ENCODE peak calls at places on chromosomes 12 and 14, in four cellular contexts. T is activated naive CD4-positive, alpha-beta T cell treated with Interleukin-2 at 50 U/mL for 16 hours; R is skeletal muscle cell; P is Right ventricle myocardium superior. U is an unnamed sample.
A peak's percentile ranks its signal among the peaks of the same experiment; 100 is the strongest.

GRCh38 chr12:124565071-124565491 is 2.3 kb downstream of the NCOR2 start:
- DNase-seq in R (no peak), T (peak; percentile 22), P (no peak), U (no peak)

GRCh38 chr12:78185651-78186050 is 355.0 kb downstream of the NAV3 start:
- DNase-seq in T (no peak), P (no peak), R (no peak), U (no peak)

GRCh38 chr12:109650808-109651207 is 62.8 kb upstream of the FAM222A start:
- DNase-seq in R (no peak), T (no peak), P (no peak), U (no peak)

GRCh38 chr12:92553389-92553788 is 149.4 kb upstream of the PLEKHG7 start:
- DNase-seq in R (no peak), T (no peak), P (peak; percentile 77), U (no peak)

GRCh38 chr12:92403210-92404175 is 257.8 kb upstream of the BTG1 start:
- DNase-seq in R (no peak), P (no peak), T (peak; percentile 58), U (peak; percentile 98)

GRCh38 chr12:115011703-115012102 is 327.7 kb upstream of the TBX3 start:
- DNase-seq in T (no peak), R (no peak), P (no peak), U (no peak)

GRCh38 chr14:36757730-36758286 is 96.1 kb downstream of the PAX9 start:
- DNase-seq in P (no peak), T (no peak), R (no peak), U (no peak)

GRCh38 chr12:43893670-43894069 is 57.8 kb downstream of the TMEM117 start:
- DNase-seq in P (no peak), T (no peak), R (peak; percentile 35), U (peak; percentile 42)

GRCh38 chr14:50828738-50829471 is 2.1 kb downstream of the NIN start:
- DNase-seq in P (no peak), R (no peak), T (no peak), U (no peak)

GRCh38 chr14:38910092-38910491 is 192.9 kb downstream of the SEC23A start:
- DNase-seq in P (no peak), R (no peak), T (no peak), U (no peak)

GRCh38 chr14:89563503-89563902 is 146.5 kb upstream of the FOXN3 start:
- DNase-seq in P (no peak), R (no peak), T (no peak), U (no peak)

GRCh38 chr12:116654216-116654743 is 83.6 kb downstream of the SPRING1 start:
- DNase-seq in R (no peak), T (no peak), P (no peak), U (no peak)

GRCh38 chr12:93426406-93426805 is 15.3 kb downstream of the UBE2N start:
- DNase-seq in R (no peak), P (no peak), T (no peak), U (no peak)

GRCh38 chr12:72261885-72262284 is 10.3 kb upstream of the TRHDE start:
- DNase-seq in T (no peak), P (no peak), R (no peak), U (no peak)

GRCh38 chr12:82124711-82125110 is 233.5 kb downstream of the CCDC59 start:
- DNase-seq in P (no peak), T (no peak), R (no peak), U (peak; percentile 96)

GRCh38 chr12:4962539-4963486 is 53.1 kb downstream of the KCNA1 start:
- DNase-seq in P (no peak), T (no peak), R (no peak), U (no peak)

GRCh38 chr14:92459479-92460421 is 53.8 kb upstream of the RIN3 start:
- DNase-seq in T (no peak), R (no peak), P (peak; percentile 63), U (no peak)

GRCh38 chr14:79502751-79503148 is 708.6 kb downstream of the DIO2 start:
- DNase-seq in P (no peak), R (no peak), T (no peak), U (no peak)

GRCh38 chr14:69716483-69717187 is 50.3 kb upstream of the SRSF5 start:
- DNase-seq in P (no peak), T (peak; percentile 53), R (peak; percentile 84), U (no peak)

GRCh38 chr12:49347307-49348237 is 884 bp downstream of the DNAJC22 start:
- DNase-seq in T (peak; percentile 83), R (no peak), P (peak; percentile 81), U (peak; percentile 63)

GRCh38 chr12:57616383-57617101 is 5.3 kb downstream of the ARHGEF25 start:
- DNase-seq in P (no peak), R (peak; percentile 31), T (no peak), U (no peak)

GRCh38 chr12:46553266-46553665 is 180.7 kb upstream of the SLC38A2 start:
- DNase-seq in R (peak; percentile 75), P (no peak), T (no peak), U (no peak)

GRCh38 chr14:24289649-24290283 is 9.8 kb downstream of the DHRS1 start:
- DNase-seq in T (peak; percentile 65), P (no peak), R (no peak), U (no peak)